ENCODE peak calls at places on chromosomes 7 and 10, in ten cellular contexts. W, V, I, N, T, M, S, Q, P and A are unnamed samples.

GRCh38 chr7:151754142-151754590 is 122.7 kb downstream of the PRKAG2 start:
- DNase-seq in W (peak), V (peak), I (peak), N (peak), T (peak), M (peak), S (no peak), Q (no peak), P (peak), A (peak)

GRCh38 chr10:46311501-46311951 is 24.7 kb downstream of the ANTXRL start:
- DNase-seq in W (no peak), V (no peak), I (peak), N (no peak), T (no peak), M (no peak), S (no peak), Q (no peak), P (no peak), A (no peak)

GRCh38 chr10:113052076-113052830 is 102.2 kb downstream of the TCF7L2 start:
- DNase-seq in W (no peak), V (no peak), I (no peak), N (no peak), T (no peak), M (no peak), S (no peak), Q (no peak), P (no peak), A (no peak)

GRCh38 chr7:76051840-76052239 is 3.9 kb downstream of the MDH2 start:
- DNase-seq in W (no peak), V (no peak), I (no peak), N (no peak), T (no peak), M (no peak), S (no peak), Q (no peak), P (no peak), A (no peak)

GRCh38 chr7:44990520-44991023 is 9.4 kb upstream of the CCM2 start:
- DNase-seq in W (no peak), V (no peak), I (peak), N (no peak), T (no peak), M (no peak), S (no peak), Q (no peak), P (peak), A (no peak)

GRCh38 chr10:100697070-100697469 is 48.3 kb upstream of the PAX2 start:
- DNase-seq in W (no peak), V (peak), I (peak), N (no peak), T (no peak), M (no peak), S (no peak), Q (no peak), P (peak), A (peak)

GRCh38 chr7:98748090-98748489 is 121.7 kb downstream of the TMEM130 start:
- DNase-seq in W (no peak), V (no peak), I (no peak), N (no peak), T (no peak), M (no peak), S (no peak), Q (no peak), P (no peak), A (no peak)

GRCh38 chr10:30398193-30398592 is 35.8 kb upstream of the MAP3K8 start:
- DNase-seq in W (no peak), V (no peak), I (no peak), N (no peak), T (no peak), M (no peak), S (no peak), Q (no peak), P (no peak), A (no peak)

GRCh38 chr7:4882169-4882741 is 1.3 kb downstream of the RADIL start:
- DNase-seq in W (peak), V (peak), I (no peak), N (peak), T (peak), M (peak), S (no peak), Q (no peak), P (peak), A (no peak)

GRCh38 chr10:33465747-33466146 is 131.3 kb upstream of the NRP1 start:
- DNase-seq in W (no peak), V (no peak), I (no peak), N (no peak), T (no peak), M (no peak), S (no peak), Q (no peak), P (peak), A (no peak)

GRCh38 chr10:51718804-51719291 is 19.5 kb upstream of the CSTF2T start:
- DNase-seq in W (no peak), V (peak), I (no peak), N (no peak), T (no peak), M (peak), S (no peak), Q (no peak), P (peak), A (no peak)

GRCh38 chr10:114623661-114624294 is 34.3 kb downstream of the ABLIM1 start:
- DNase-seq in W (no peak), V (no peak), I (no peak), N (no peak), T (no peak), M (peak), S (no peak), Q (no peak), P (peak), A (peak)

GRCh38 chr7:90709501-90710465 is 113.7 kb downstream of the CDK14 start:
- DNase-seq in W (no peak), V (peak), I (no peak), N (peak), T (no peak), M (no peak), S (peak), Q (no peak), P (peak), A (no peak)

GRCh38 chr10:15168296-15168780 is at the start of gene NMT2:
- DNase-seq in W (peak), V (no peak), I (peak), N (no peak), T (no peak), M (peak), S (no peak), Q (no peak), P (no peak), A (peak)

GRCh38 chr10:102620138-102620591 is 24.1 kb upstream of the TRIM8 start:
- DNase-seq in W (no peak), V (no peak), I (no peak), N (no peak), T (no peak), M (no peak), S (no peak), Q (no peak), P (peak), A (no peak)

GRCh38 chr7:138449580-138449979 is 10.5 kb upstream of the TRIM24 start:
- DNase-seq in W (peak), V (no peak), I (no peak), N (peak), T (no peak), M (peak), S (no peak), Q (peak), P (peak), A (peak)

GRCh38 chr10:97788552-97789442 is 17.0 kb upstream of the SFRP5 start:
- DNase-seq in W (no peak), V (peak), I (no peak), N (no peak), T (peak), M (no peak), S (no peak), Q (no peak), P (peak), A (peak)

GRCh38 chr7:74292757-74293576 is 3.8 kb downstream of the CLIP2 start:
- DNase-seq in W (no peak), V (peak), I (no peak), N (no peak), T (no peak), M (no peak), S (no peak), Q (no peak), P (no peak), A (peak)

GRCh38 chr10:132533571-132534260 is 3.9 kb upstream of the INPP5A start:
- DNase-seq in W (no peak), V (no peak), I (no peak), N (no peak), T (no peak), M (no peak), S (no peak), Q (no peak), P (no peak), A (no peak)

GRCh38 chr7:21054427-21055133 is 267.9 kb upstream of the SP8 start:
- DNase-seq in W (no peak), V (no peak), I (no peak), N (no peak), T (no peak), M (no peak), S (no peak), Q (no peak), P (no peak), A (no peak)

GRCh38 chr7:92228100-92228499 is 17.6 kb downstream of the KRIT1 start:
- DNase-seq in W (no peak), V (no peak), I (no peak), N (no peak), T (no peak), M (no peak), S (no peak), Q (no peak), P (no peak), A (no peak)

GRCh38 chr10:47137311-47137851 is 162.6 kb upstream of the GDF10 start:
- DNase-seq in W (no peak), V (peak), I (no peak), N (no peak), T (no peak), M (no peak), S (no peak), Q (no peak), P (peak), A (peak)

GRCh38 chr10:970311-971149 is 17.7 kb upstream of the GTPBP4 start:
- DNase-seq in W (no peak), V (peak), I (no peak), N (no peak), T (peak), M (no peak), S (no peak), Q (no peak), P (peak), A (no peak)

GRCh38 chr7:125136341-125136740 is 206.7 kb upstream of the POT1 start:
- DNase-seq in W (no peak), V (no peak), I (no peak), N (no peak), T (no peak), M (peak), S (no peak), Q (no peak), P (no peak), A (no peak)

GRCh38 chr7:29255199-29255838 is 60.7 kb downstream of the CHN2 start:
- DNase-seq in W (no peak), V (no peak), I (no peak), N (no peak), T (no peak), M (no peak), S (no peak), Q (no peak), P (no peak), A (no peak)

GRCh38 chr7:28933874-28934265 is 24.3 kb downstream of the TRIL start:
- DNase-seq in W (no peak), V (no peak), I (no peak), N (no peak), T (no peak), M (peak), S (no peak), Q (no peak), P (no peak), A (no peak)

GRCh38 chr7:18859331-18859730 is 258.1 kb downstream of the TWIST1 start:
- DNase-seq in W (no peak), V (no peak), I (no peak), N (no peak), T (no peak), M (no peak), S (no peak), Q (no peak), P (peak), A (no peak)

GRCh38 chr7:18864967-18865366 is 252.5 kb downstream of the TWIST1 start:
- DNase-seq in W (no peak), V (no peak), I (no peak), N (no peak), T (no peak), M (no peak), S (no peak), Q (no peak), P (no peak), A (no peak)

GRCh38 chr7:18858232-18858631 is 259.2 kb downstream of the TWIST1 start:
- DNase-seq in W (no peak), V (no peak), I (no peak), N (no peak), T (no peak), M (no peak), S (no peak), Q (no peak), P (no peak), A (no peak)

GRCh38 chr7:18860226-18860625 is 257.2 kb downstream of the TWIST1 start:
- DNase-seq in W (no peak), V (no peak), I (no peak), N (no peak), T (no peak), M (no peak), S (no peak), Q (no peak), P (peak), A (no peak)

GRCh38 chr7:18861514-18861913 is 255.9 kb downstream of the TWIST1 start:
- DNase-seq in W (no peak), V (no peak), I (no peak), N (no peak), T (no peak), M (no peak), S (no peak), Q (no peak), P (peak), A (no peak)
- TF ChIP-seq CTCF in W (no peak), V (no peak), I (no peak), N (no peak), T (no peak), M (no peak), S (no peak), Q (no peak), P (no peak), A (no peak)

GRCh38 chr10:86447422-86447821 is 74.2 kb downstream of the WAPL start:
- DNase-seq in W (no peak), V (no peak), I (no peak), N (no peak), T (no peak), M (no peak), S (no peak), Q (no peak), P (no peak), A (no peak)

GRCh38 chr10:86443936-86444335 is 77.3 kb upstream of the GRID1 start:
- DNase-seq in W (no peak), V (no peak), I (no peak), N (no peak), T (no peak), M (no peak), S (no peak), Q (no peak), P (peak), A (no peak)

GRCh38 chr10:86443069-86443468 is 76.5 kb upstream of the GRID1 start:
- DNase-seq in W (no peak), V (no peak), I (no peak), N (no peak), T (no peak), M (no peak), S (no peak), Q (no peak), P (peak), A (no peak)

GRCh38 chr10:86446987-86447386 is 74.6 kb downstream of the WAPL start:
- DNase-seq in W (no peak), V (no peak), I (no peak), N (no peak), T (no peak), M (no peak), S (no peak), Q (no peak), P (peak), A (no peak)

DNA sequence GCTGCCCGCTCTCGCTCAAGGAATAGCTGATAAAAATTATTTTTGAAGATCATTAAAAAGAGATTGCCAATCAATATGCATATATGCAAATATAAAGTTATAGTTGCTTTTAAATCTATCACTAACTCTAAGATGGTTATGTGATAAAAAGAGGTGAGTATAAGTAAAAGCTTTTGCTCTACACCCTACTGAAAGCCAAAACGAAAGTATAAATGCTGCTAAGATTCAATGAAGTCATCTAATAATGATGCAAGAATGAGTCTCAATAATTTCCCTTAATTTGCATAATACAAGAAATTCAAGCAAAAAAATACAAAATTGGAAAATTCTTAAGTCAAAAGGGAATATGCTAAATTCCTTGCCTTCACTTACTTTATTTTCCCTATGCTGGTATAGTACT is 75.2 kb downstream of the WAPL start:
- DNase-seq in W (no peak), V (no peak), I (no peak), N (no peak), T (no peak), M (no peak), S (no peak), Q (no peak), P (peak), A (no peak)
- TF ChIP-seq CTCF in W (no peak), V (no peak), I (no peak), N (no peak), T (no peak), M (no peak), S (no peak), Q (no peak), P (no peak), A (no peak)

DNA sequence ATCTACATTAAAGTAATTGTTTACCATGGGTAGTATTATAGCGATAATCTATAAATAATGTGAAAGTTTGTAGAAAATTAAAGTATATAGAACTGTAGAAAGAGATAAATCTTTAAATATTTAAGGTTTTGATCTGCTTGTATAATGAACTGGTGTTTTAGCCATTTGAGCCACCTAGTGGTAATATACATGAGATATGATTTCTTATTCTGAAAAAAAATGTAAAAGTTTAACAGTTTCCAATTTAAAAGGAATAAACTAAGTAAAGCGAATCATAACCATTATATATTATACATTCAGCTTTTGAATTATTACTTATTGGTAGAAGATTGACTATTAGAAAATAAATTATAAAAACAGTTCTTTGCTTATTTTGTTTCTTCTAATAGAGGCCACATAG is 91.2 kb downstream of the OTUD1 start:
- DNase-seq in W (no peak), V (no peak), I (no peak), N (no peak), T (no peak), M (no peak), S (no peak), Q (no peak), P (peak), A (no peak)
- TF ChIP-seq CTCF in W (peak), V (peak), I (no peak), N (peak), T (no peak), M (peak), S (peak), Q (peak), P (peak), A (no peak)

DNA sequence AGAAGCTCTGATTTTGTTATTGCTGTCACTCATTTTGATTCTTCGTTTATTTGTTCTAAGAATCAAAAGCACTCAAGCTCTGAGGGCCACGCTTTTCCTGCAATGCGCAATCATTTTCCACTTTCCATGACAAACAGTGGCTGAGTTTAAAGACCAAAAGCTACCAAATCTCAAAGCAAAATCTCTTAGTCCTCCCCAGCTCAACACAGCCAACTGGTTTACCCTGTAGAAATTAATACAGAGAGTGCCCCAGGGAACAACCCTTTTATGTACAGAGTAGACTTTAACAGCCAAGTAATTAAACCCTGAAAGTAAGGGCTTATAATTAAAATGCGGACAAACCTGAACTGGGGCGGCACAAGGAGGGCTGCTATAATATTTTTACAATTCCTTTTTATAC is 53.2 kb downstream of the FAM53B start:
- DNase-seq in W (no peak), V (no peak), I (no peak), N (no peak), T (no peak), M (no peak), S (no peak), Q (no peak), P (no peak), A (no peak)
- TF ChIP-seq CTCF in W (no peak), V (no peak), I (no peak), N (no peak), T (no peak), M (no peak), S (no peak), Q (no peak), P (no peak), A (no peak)

GRCh38 chr10:60042959-60043358 is 136.6 kb upstream of the CCDC6 start:
- DNase-seq in W (no peak), V (no peak), I (no peak), N (no peak), T (no peak), M (no peak), S (no peak), Q (no peak), P (no peak), A (no peak)

GRCh38 chr10:60042262-60042661 is 135.9 kb upstream of the CCDC6 start:
- DNase-seq in W (no peak), V (no peak), I (no peak), N (no peak), T (no peak), M (no peak), S (no peak), Q (no peak), P (no peak), A (no peak)

GRCh38 chr10:60043561-60043960 is 137.2 kb upstream of the CCDC6 start:
- DNase-seq in W (no peak), V (no peak), I (no peak), N (no peak), T (no peak), M (no peak), S (no peak), Q (no peak), P (peak), A (no peak)

GRCh38 chr10:60044221-60044620 is 137.9 kb upstream of the CCDC6 start:
- DNase-seq in W (no peak), V (no peak), I (no peak), N (no peak), T (no peak), M (no peak), S (no peak), Q (no peak), P (peak), A (no peak)

GRCh38 chr10:60048146-60048545 is 141.8 kb upstream of the CCDC6 start:
- DNase-seq in W (no peak), V (peak), I (no peak), N (no peak), T (no peak), M (peak), S (no peak), Q (no peak), P (peak), A (peak)
- TF ChIP-seq CTCF in W (no peak), V (peak), I (no peak), N (no peak), T (peak), M (peak), S (no peak), Q (no peak), P (peak), A (peak)

DNA sequence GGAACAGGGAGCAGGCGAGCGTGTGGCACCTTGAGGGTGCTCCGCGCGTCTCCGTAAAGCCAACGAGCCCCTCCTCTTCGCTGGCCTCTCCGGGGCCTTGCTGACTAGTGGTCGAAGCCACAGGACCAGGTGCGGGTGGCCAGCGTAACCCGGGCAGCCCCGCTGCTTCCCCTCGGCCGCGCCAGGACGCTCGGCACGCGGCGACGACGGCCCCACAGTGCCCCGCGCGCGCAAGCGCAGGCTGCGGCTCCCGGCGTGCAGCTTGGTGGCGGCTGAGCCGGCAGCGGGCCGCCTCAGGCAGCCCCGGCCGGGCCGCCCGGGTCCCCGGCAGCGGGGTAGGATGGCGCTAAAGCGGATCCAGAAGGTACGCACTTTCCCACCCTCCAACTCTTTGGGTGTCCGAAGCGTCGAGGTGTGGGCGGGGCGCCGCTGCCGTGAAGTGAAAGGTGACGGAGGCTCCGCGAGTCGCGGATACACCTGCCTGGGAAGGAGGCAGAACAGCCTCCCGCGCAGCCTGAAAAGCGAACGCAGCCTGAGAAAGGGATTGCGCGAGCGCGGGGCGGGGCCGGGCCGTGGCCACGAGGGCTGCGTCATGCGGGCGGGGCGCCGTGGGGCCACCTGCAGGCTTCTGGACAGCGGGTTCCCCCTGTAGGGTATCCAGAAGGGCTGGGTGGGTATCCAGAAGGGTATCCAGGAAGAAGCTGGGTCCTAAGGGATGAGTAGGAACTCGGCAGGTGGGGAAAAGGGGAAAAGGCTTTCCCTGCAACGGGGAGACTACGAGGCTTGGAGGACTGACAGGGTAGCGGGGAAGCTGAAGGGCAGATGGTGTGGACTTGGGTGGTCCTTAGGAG is at the start of gene UBE2D4:
- DNase-seq in W (peak), V (peak), I (peak), N (peak), T (peak), M (peak), S (peak), Q (peak), P (peak), A (peak)
- TF ChIP-seq CTCF in W (no peak), V (peak), I (no peak), N (no peak), T (no peak), M (no peak), S (no peak), Q (no peak), P (peak), A (no peak)